ENCODE peak calls at places on chromosomes 4 and X, in four cellular contexts. O is HCT116, H is pancreas, T is GM23248. J is an unnamed sample.

GRCh38 chr4:3481113-3481531 is 18.0 kb downstream of the DOK7 start:
- DNase-seq in O (no peak), H (no peak), T (no peak), J (no peak)

GRCh38 chr4:106565727-106566126 is 197.1 kb upstream of the GIMD1 start:
- DNase-seq in O (no peak), H (no peak), T (peak; percentile 1), J (no peak)

GRCh38 chrX:30364229-30364628 is 55.0 kb upstream of the NR0B1 start:
- DNase-seq in O (no peak), H (no peak), T (no peak), J (no peak)

GRCh38 chr4:73701116-73701515 is 39.3 kb upstream of the CXCL8 start:
- DNase-seq in O (no peak), H (no peak), T (peak; percentile 45), J (no peak)

GRCh38 chr4:15853345-15853744 is 75.2 kb downstream of the CD38 start:
- DNase-seq in O (no peak), H (no peak), T (no peak), J (no peak)

GRCh38 chr4:37685211-37685725 is 908 bp downstream of the RELL1 start:
- DNase-seq in O (no peak), H (no peak), T (peak; percentile 80), J (no peak)

GRCh38 chr4:119738901-119739300 is 110.3 kb upstream of the PDE5A start:
- DNase-seq in O (no peak), H (no peak), T (no peak), J (no peak)

GRCh38 chrX:103431316-103431715 is 55.0 kb downstream of the BEX3 start:
- DNase-seq in O (no peak), H (no peak), T (peak; percentile 44), J (no peak)

GRCh38 chr4:71932941-71933340 is 98.9 kb upstream of the NPFFR2 start:
- DNase-seq in O (no peak), H (no peak), T (peak; percentile 16), J (no peak)

GRCh38 chrX:17192111-17192510 is 182.9 kb upstream of the NHS start:
- DNase-seq in O (no peak), H (no peak), T (no peak), J (no peak)

GRCh38 chr4:39323836-39324235 is 42.3 kb downstream of the RFC1 start:
- DNase-seq in O (no peak), H (no peak), T (peak; percentile 7), J (no peak)

GRCh38 chr4:39324897-39325613 is 41.1 kb downstream of the RFC1 start:
- DNase-seq in O (no peak), H (no peak), T (peak; percentile 18), J (no peak)

GRCh38 chr4:39319678-39320077 is 46.5 kb downstream of the RFC1 start:
- DNase-seq in O (peak; percentile 55), H (no peak), T (peak; percentile 91), J (peak; percentile 19)

GRCh38 chr4:39324446-39324845 is 41.7 kb downstream of the RFC1 start:
- DNase-seq in O (no peak), H (no peak), T (no peak), J (no peak)

DNA sequence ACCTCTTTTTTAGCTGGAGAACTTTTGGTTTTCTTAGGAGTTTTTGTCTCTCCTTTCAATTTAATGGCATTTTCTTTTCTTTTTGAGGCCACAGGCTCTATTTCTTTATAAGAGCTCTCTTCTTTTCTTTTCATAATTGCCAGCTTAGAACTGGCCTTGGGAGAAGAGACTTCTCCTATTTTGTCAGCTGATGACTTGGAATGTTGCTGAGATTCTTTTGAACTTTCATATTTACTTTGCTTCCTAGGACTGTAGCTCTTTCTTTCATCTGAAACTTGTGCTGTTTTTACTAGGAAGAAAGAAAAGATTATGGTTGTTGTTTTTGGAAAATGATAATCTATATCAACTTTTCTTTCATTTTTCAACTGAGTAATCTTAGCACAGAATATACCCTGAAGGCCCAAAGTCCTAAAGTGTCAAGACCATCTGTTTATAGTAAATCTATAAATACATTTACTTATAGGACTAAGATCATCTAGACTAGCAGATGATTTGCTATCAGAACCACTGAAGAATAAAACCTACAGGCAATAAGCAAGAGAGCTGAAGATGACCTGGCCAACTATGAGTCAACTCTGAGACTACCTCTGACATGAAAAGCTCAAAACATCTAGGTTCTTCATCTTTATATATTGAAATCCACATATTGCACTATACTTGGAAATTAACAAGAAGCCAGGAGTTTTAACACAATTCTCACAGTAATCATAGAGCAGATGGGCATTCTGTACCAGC is 45.6 kb downstream of the RFC1 start:
- DNase-seq in O (no peak), H (no peak), T (peak; percentile 55), J (no peak)
- H3K27ac ChIP-seq in O (no peak overlapping the region), H (no peak overlapping the region), T (peak overlapping the region; percentile 70), J (peak overlapping the region; percentile 86)

DNA sequence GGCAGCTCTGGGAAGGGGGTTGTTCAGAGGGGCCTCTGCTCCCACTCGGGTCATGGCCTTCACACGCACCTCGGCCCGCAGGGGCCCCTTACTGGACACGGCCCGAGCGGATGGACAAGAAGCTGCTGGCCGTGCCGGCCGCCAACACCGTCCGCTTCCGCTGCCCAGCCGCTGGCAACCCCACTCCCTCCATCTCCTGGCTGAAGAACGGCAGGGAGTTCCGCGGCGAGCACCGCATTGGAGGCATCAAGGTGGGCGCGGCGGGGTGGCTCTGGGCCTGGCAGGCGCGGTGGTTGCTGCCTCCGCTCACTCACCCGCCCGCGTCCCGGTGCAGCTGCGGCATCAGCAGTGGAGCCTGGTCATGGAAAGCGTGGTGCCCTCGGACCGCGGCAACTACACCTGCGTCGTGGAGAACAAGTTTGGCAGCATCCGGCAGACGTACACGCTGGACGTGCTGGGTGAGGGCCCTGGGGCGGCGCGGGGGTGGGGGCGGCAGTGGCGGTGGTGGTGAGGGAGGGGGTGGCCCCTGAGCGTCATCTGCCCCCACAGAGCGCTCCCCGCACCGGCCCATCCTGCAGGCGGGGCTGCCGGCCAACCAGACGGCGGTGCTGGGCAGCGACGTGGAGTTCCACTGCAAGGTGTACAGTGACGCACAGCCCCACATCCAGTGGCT is 8.3 kb downstream of the FGFR3 start:
- DNase-seq in O (no peak), H (no peak), T (no peak), J (no peak)
- H3K27ac ChIP-seq in O (no peak overlapping the region), H (no peak overlapping the region), T (no peak overlapping the region), J (no peak overlapping the region)

DNA sequence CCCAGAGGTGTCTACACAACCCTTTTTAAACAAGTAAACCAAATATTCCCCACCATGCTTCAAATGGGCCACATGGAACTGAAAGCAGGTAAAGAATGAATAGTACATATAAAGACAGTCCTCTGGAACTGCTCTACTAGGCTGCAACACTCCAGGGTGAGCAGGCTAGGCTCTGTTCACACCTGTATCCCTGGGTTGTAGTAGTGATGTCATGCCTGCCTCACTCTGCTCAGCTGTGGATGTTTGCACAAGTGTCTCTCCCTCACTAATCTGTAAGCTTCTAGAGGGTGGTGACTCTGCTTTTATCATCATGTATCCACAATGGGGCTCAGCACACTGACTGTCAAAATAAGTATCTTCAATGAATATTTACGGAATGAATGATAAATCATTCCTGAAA is 20.4 kb downstream of the LEF1 start:
- DNase-seq in O (no peak), H (no peak), T (no peak), J (no peak)
- H3K27ac ChIP-seq in O (no peak overlapping the region), H (no peak overlapping the region), T (no peak overlapping the region), J (no peak overlapping the region)

GRCh38 chr4:30719363-30720020 is 677 bp upstream of the PCDH7 start:
- DNase-seq in O (no peak), H (no peak), T (peak; percentile 67), J (no peak)

GRCh38 chr4:30718889-30719252 is 1.3 kb upstream of the PCDH7 start:
- DNase-seq in O (no peak), H (no peak), T (peak; percentile 17), J (no peak)

GRCh38 chr4:30720656-30721352 is 635 bp downstream of the PCDH7 start:
- DNase-seq in O (no peak), H (no peak), T (peak; percentile 53), J (no peak)

GRCh38 chr4:30721353-30722091 is 1.4 kb downstream of the PCDH7 start:
- DNase-seq in O (no peak), H (peak; percentile 43), T (peak; percentile 37), J (no peak)

GRCh38 chr4:30720021-30720655 is at the start of gene PCDH7:
- DNase-seq in O (no peak), H (no peak), T (peak; percentile 71), J (no peak)
- H3K27ac ChIP-seq in O (peak within 1 kb of the TSS; percentile 86), H (no peak within 1 kb of the TSS), T (no peak within 1 kb of the TSS), J (peak within 1 kb of the TSS; percentile 76)

GRCh38 chr4:108738307-108738706 is 24.5 kb downstream of the ETNPPL start:
- DNase-seq in O (no peak), H (no peak), T (peak; percentile 51), J (no peak)
- H3K27ac ChIP-seq in O (no peak overlapping the region), H (no peak overlapping the region), T (no peak overlapping the region), J (no peak overlapping the region)

DNA sequence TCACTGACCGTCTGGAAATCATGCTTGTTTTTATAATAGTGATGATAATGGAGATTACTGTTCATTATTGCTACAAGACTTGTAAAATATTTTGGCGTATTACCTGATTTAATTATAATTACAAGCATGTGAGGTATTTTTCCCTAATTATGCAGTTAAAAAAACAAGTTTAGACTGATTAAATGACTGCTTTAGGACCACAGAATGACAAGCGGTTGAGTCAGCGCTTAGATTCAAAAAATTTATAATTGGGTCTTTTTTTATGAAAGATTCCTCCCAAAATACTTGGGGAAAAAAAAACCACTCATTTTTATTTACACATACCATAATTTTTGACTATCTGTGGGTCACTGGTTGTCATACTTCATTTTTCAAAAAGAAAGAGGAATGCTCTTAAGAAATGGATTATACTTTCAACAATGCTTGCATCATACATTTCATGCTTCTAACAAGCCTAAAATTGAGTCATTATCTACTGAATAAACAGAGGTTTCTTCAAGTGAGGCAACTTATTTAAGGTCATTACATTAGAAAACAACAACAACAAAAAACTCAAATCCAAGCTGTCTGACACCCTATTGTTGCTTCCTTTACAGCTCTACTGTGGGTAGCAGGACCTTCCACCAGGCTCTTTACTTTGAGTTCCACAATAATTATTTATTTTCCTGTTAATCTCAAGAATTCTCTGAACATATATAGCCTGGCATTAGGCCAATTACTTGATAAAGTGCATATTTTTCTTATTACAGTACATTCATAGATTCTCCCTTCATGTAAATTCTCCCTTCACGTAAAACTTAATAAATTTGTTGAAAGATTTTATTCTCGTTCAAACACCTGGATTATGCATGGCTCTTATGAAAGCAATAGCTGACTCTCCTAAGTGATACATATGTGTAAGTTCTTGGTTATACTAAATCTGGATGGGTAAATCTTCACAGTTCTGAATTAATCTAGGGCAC is 445.4 kb downstream of the PCDH10 start:
- DNase-seq in O (no peak), H (no peak), T (peak; percentile 5), J (no peak)
- H3K27ac ChIP-seq in O (no peak overlapping the region), H (no peak overlapping the region), T (no peak overlapping the region), J (peak overlapping the region; percentile 7)

GRCh38 chrX:53882331-53882730 is 161.9 kb downstream of the PHF8 start:
- DNase-seq in O (no peak), H (peak; percentile 63), T (peak; percentile 13), J (no peak)
- H3K27ac ChIP-seq in O (no peak overlapping the region), H (no peak overlapping the region), T (no peak overlapping the region), J (no peak overlapping the region)

J was measured in keratinocyte.